ENCODE peak calls at places on chromosomes 12 and 14, in four cellular contexts. O is HCT116, W is transverse colon, T is GM23338. X is an unnamed sample.

GRCh38 chr14:60656755-60657608 is 7.7 kb upstream of the SIX1 start:
- DNase-seq in O (no peak), W (peak), T (peak), X (no peak)

GRCh38 chr12:125983784-125984510 is 918.7 kb downstream of the AACS start:
- DNase-seq in O (no peak), W (no peak), T (peak), X (no peak)

GRCh38 chr12:105330938-105331804 is 680 bp downstream of the C12orf75 start:
- DNase-seq in O (no peak), W (peak), T (peak), X (peak)

GRCh38 chr14:73760598-73761586 is 46.7 kb upstream of the PNMA1 start:
- DNase-seq in O (no peak), W (peak), T (no peak), X (no peak)

GRCh38 chr14:88864198-88864597 is 39.7 kb downstream of the TTC8 start:
- DNase-seq in O (no peak), W (no peak), T (no peak), X (no peak)

GRCh38 chr14:58796636-58797429 is 159.1 kb downstream of the DACT1 start:
- DNase-seq in O (no peak), W (no peak), T (peak), X (no peak)

GRCh38 chr12:52327086-52327829 is 6.1 kb upstream of the KRT83 start:
- DNase-seq in O (peak), W (peak), T (peak), X (no peak)

GRCh38 chr12:76764856-76765255 is 941 bp downstream of the ZDHHC17 start:
- DNase-seq in O (no peak), W (peak), T (peak), X (no peak)

GRCh38 chr12:84637926-84638325 is 274.7 kb downstream of the SLC6A15 start:
- DNase-seq in O (no peak), W (no peak), T (peak), X (no peak)

GRCh38 chr14:23364604-23365352 is at the start of gene EFS:
- DNase-seq in O (no peak), W (no peak), T (peak), X (no peak)

GRCh38 chr14:51308872-51309271 is 68.8 kb downstream of the TMX1 start:
- DNase-seq in O (no peak), W (no peak), T (no peak), X (peak)

GRCh38 chr14:53327716-53328115 is 174.6 kb upstream of the DDHD1 start:
- DNase-seq in O (no peak), W (no peak), T (no peak), X (no peak)

GRCh38 chr12:90970471-90970870 is 15.5 kb upstream of the CCER1 start:
- DNase-seq in O (no peak), W (no peak), T (no peak), X (no peak)

GRCh38 chr12:90203556-90203955 is 494.9 kb upstream of the ATP2B1 start:
- DNase-seq in O (no peak), W (no peak), T (no peak), X (no peak)

GRCh38 chr12:108268397-108268796 is 70.7 kb downstream of the CMKLR1 start:
- DNase-seq in O (no peak), W (no peak), T (no peak), X (no peak)

GRCh38 chr14:72516936-72517408 is 376.9 kb downstream of the DPF3 start:
- DNase-seq in O (peak), W (peak), T (peak), X (no peak)

GRCh38 chr12:4274396-4274959 is 916 bp downstream of the CCND2 start:
- DNase-seq in O (no peak), W (no peak), T (peak), X (no peak)

GRCh38 chr14:29310757-29311156 is 544.2 kb downstream of the FOXG1 start:
- DNase-seq in O (no peak), W (no peak), T (no peak), X (no peak)

GRCh38 chr12:48000878-48001321 is 3.4 kb downstream of the COL2A1 start:
- DNase-seq in O (peak), W (no peak), T (peak), X (no peak)

GRCh38 chr12:65300679-65301349 is 22.3 kb downstream of the MSRB3 start:
- DNase-seq in O (peak), W (no peak), T (peak), X (no peak)

GRCh38 chr12:90152897-90153624 is 444.4 kb upstream of the ATP2B1 start:
- DNase-seq in O (no peak), W (no peak), T (no peak), X (no peak)

GRCh38 chr12:18456344-18456743 is 195.0 kb downstream of the PIK3C2G start:
- DNase-seq in O (no peak), W (no peak), T (peak), X (no peak)

GRCh38 chr12:40378721-40379120 is 153.9 kb downstream of the LRRK2 start:
- DNase-seq in O (no peak), W (no peak), T (no peak), X (no peak)

GRCh38 chr12:28866715-28867503 is 282.2 kb upstream of the FAR2 start:
- DNase-seq in O (no peak), W (no peak), T (no peak), X (no peak)

DNA sequence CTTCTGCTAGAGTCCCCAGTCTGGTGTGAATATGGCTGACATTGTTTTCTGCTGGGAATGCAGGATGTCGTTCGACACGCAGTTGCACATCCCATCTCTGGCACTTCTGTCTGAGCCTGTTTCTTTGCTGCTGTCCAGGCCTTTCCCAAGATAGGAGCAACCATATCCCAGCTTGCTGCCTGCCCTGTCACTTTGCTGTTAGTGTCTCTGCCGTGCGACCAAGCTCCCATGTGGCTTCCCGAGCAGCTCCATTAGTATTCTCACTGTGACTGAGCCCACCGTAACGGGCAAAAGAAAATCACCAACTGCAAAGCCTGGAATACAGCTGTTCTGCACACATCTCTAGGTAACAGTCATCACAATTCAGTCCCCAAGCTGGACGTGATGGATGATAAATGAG is 66.0 kb upstream of the CPSF6 start:
- DNase-seq in O (no peak), W (no peak), T (no peak), X (no peak)
- TF ChIP-seq POLR2AphosphoS5 in O (no peak), W (no peak), T (no peak), X (no peak)

DNA sequence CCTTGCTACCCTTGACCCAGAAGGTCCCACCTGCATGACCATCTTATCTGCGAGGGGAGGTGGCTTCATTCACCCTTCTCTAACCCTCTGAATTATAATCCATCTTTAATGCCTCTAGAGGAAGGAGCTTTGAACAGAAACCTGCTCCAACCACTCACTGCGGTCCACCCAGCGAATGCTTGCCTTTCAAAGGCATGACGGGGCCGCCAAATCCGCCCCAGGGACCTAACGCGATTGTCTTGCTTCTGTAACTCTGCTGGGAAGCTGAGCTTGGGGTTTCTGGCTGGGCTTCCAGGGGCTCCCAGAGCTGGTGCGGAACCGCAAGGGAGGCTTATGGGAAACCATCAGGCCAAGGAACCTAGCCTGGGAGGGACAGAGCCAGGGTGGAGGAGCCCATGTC is 231.1 kb upstream of the LHX5 start:
- DNase-seq in O (no peak), W (no peak), T (no peak), X (no peak)
- H3K4me3 ChIP-seq in O (no peak), W (no peak), T (no peak), X (no peak)

GRCh38 chr12:121130866-121131373 is 1.8 kb upstream of the P2RX7 start:
- DNase-seq in O (no peak), W (no peak), T (no peak), X (no peak)

GRCh38 chr12:121129705-121130147 is 3.0 kb upstream of the P2RX7 start:
- DNase-seq in O (no peak), W (no peak), T (no peak), X (no peak)

GRCh38 chr12:121127501-121127900 is 5.2 kb upstream of the P2RX7 start:
- DNase-seq in O (no peak), W (no peak), T (no peak), X (no peak)

GRCh38 chr12:121131941-121132341 is 735 bp upstream of the P2RX7 start:
- DNase-seq in O (no peak), W (no peak), T (no peak), X (no peak)

GRCh38 chr12:121128908-121129704 is 3.6 kb upstream of the P2RX7 start:
- DNase-seq in O (no peak), W (peak), T (peak), X (peak)
- TF ChIP-seq POLR2AphosphoS5 in O (no peak), W (no peak), T (no peak), X (peak)

DNA sequence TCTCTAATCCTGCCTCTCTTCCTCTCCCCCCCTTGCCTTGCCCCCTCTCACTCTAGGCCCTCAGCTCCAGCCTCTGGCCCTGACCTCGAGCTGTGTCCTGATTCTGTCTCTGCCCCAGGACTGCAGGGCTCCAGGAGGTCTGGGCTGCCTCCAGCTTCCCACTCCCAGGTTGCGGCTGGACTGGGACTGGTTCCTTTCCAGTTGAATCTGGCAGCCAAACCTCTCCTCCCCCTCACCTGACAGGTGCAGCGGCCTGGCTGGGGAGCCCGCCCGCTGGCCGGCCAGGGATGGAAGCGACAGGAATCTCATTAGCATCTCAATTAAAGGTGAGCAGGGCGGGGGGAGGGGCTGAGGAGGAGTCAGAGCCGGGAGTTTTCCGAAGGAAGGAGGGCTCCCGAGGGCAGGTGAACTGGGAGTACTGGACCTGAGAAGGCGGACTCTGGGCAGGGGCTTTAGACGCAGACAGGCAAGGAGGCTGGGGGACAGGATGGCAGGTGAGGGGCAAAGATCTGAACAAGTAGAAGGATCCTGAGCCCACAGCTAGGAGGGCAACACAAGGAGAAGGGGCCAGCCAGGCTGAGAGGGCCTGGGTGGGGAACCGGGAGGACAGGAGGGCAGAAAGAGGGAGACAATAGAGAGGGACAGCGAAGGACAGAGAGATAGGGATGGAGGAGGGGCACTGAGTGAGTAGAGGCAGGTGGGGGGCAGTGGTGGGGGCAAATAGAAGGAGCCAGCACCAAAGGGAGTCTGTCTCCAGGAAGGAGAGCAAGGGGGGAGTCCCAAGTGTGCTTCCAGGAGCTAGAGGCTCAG is at the start of gene SCNN1A:
- DNase-seq in O (no peak), W (peak), T (peak), X (no peak)
- H3K4me3 ChIP-seq in O (peak), W (peak), T (peak), X (no peak)

GRCh38 chr14:93332853-93333630 is at the start of gene BTBD7:
- DNase-seq in O (peak), W (peak), T (peak), X (peak)

GRCh38 chr14:93332032-93332852 is 594 bp downstream of the BTBD7 start:
- DNase-seq in O (no peak), W (peak), T (peak), X (no peak)

GRCh38 chr14:93329965-93330608 is 2.7 kb downstream of the BTBD7 start:
- DNase-seq in O (no peak), W (no peak), T (no peak), X (no peak)

GRCh38 chr14:93330609-93331000 is 2.2 kb downstream of the BTBD7 start:
- DNase-seq in O (no peak), W (no peak), T (no peak), X (no peak)

DNA sequence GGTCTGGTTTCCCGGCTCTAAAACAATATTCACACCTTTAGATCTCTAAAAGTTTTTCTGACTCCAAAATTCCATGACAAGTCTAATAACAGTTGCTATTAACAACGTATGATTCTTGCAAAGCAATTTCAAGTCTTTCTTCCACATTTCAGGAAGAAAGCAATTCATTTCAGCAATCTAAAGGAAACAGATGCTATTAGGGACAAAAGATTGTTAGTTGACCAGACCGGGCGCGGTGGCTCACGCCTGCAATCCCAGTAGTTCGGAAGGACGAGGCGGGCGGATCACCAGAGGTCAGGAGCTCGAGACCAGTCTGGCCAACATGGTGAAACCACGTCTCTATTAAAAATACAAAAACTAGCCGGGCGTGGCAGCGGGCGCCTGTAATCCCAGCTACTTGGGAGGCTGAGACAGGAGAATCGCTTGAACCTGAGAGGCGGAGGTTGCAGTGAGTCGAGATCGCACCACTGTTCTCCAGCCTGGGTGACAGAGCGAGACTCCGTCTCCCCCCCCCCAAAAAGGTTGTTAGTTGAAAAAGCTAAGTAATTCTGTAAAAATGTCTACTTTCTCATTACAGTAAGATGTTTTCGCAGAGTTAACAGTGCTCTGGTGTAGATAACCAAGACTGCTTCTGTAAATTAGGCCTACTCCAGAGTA is 1.3 kb downstream of the BTBD7 start:
- DNase-seq in O (no peak), W (peak), T (no peak), X (no peak)
- TF ChIP-seq POLR2AphosphoS5 in O (no peak), W (no peak), T (no peak), X (peak)

X was measured in esophagus muscularis mucosa.